ENCODE peak calls at places on chromosome 15, in seven cellular contexts. L is transverse colon, A is colonic mucosa, Q is cardiac muscle cell, F is upper lobe of right lung, Y is H1, C is tibial artery. W is an unnamed sample.
A peak's percentile ranks its signal among the peaks of the same experiment; 100 is the strongest.

GRCh38 chr15:76378691-76379090 is 42.1 kb downstream of the ISL2 start:
- DNase-seq in Q (no peak), L (no peak), F (no peak), Y (no peak), A (no peak), C (no peak), W (no peak)

GRCh38 chr15:67968564-67969440 is 85.3 kb upstream of the PIAS1 start:
- DNase-seq in A (no peak), Y (no peak), L (no peak), C (no peak), Q (no peak), F (no peak), W (no peak)

GRCh38 chr15:77179541-77179998 is 108.7 kb upstream of the TSPAN3 start:
- DNase-seq in A (no peak), Q (peak; percentile 63), Y (no peak), F (no peak), L (no peak), C (no peak), W (no peak)

GRCh38 chr15:40042791-40043320 is 3.9 kb upstream of the SRP14 start:
- DNase-seq in L (no peak), F (no peak), Y (no peak), Q (no peak), A (no peak), C (no peak), W (no peak)

GRCh38 chr15:101264911-101265641 is 12.2 kb downstream of the SELENOS start:
- DNase-seq in Q (no peak), L (peak; percentile 35), C (no peak), F (no peak), Y (no peak), A (no peak), W (no peak)

GRCh38 chr15:77031376-77032050 is 36.6 kb downstream of the PSTPIP1 start:
- DNase-seq in C (peak; percentile 51), A (peak; percentile 30), L (peak; percentile 26), Q (no peak), F (peak; percentile 68), Y (peak; percentile 40), W (peak; percentile 51)

GRCh38 chr15:81291916-81292424 is 32.0 kb downstream of the STARD5 start:
- DNase-seq in Q (no peak), C (peak; percentile 41), L (peak; percentile 19), Y (no peak), A (no peak), F (no peak), W (no peak)

GRCh38 chr15:61689067-61689466 is 371.2 kb downstream of the VPS13C start:
- DNase-seq in L (no peak), F (no peak), Q (no peak), Y (no peak), C (no peak), A (no peak), W (no peak)

GRCh38 chr15:26157081-26157480 is 294.0 kb upstream of the ATP10A start:
- DNase-seq in Q (no peak), Y (no peak), F (no peak), A (no peak), L (no peak), C (no peak), W (no peak)

GRCh38 chr15:96889734-96890480 is 559.4 kb downstream of the NR2F2 start:
- DNase-seq in A (no peak), L (no peak), Y (no peak), Q (peak; percentile 25), C (no peak), F (no peak), W (no peak)

GRCh38 chr15:76342046-76342381 is 5.4 kb downstream of the ISL2 start:
- DNase-seq in L (no peak), Y (peak; percentile 65), A (no peak), F (no peak), Q (no peak), C (no peak), W (no peak)

GRCh38 chr15:89356634-89357298 is 22.1 kb upstream of the POLG start:
- DNase-seq in A (no peak), Y (no peak), Q (no peak), F (no peak), L (no peak), C (no peak), W (no peak)

GRCh38 chr15:50452927-50453326 is 28.7 kb downstream of the USP8 start:
- DNase-seq in A (no peak), Q (no peak), F (no peak), C (no peak), L (no peak), Y (no peak), W (no peak)

GRCh38 chr15:77440378-77440999 is 19.8 kb downstream of the HMG20A start:
- DNase-seq in F (no peak), A (no peak), L (no peak), Q (no peak), C (no peak), Y (no peak), W (no peak)

GRCh38 chr15:78325092-78325843 is 14.9 kb upstream of the CRABP1 start:
- DNase-seq in L (no peak), C (no peak), F (no peak), A (no peak), Y (no peak), Q (no peak), W (no peak)

GRCh38 chr15:62567501-62567900 is 402.4 kb upstream of the C2CD4B start:
- DNase-seq in Y (no peak), F (no peak), L (no peak), Q (no peak), C (no peak), A (no peak), W (no peak)

GRCh38 chr15:38474155-38474757 is 20.3 kb downstream of the FAM98B start:
- DNase-seq in A (peak; percentile 40), L (no peak), Q (peak; percentile 73), Y (no peak), C (no peak), F (no peak), W (no peak)

GRCh38 chr15:95323798-95324197 is 1006.7 kb upstream of the NR2F2 start:
- DNase-seq in Y (no peak), C (no peak), A (no peak), F (no peak), L (no peak), Q (no peak), W (no peak)

GRCh38 chr15:35195031-35195430 is 109.9 kb upstream of the NANOGP8 start:
- DNase-seq in L (no peak), Q (no peak), F (no peak), C (no peak), Y (no peak), A (no peak), W (no peak)

GRCh38 chr15:64775551-64776401 is at the start of gene RBPMS2:
- DNase-seq in C (no peak), A (no peak), F (no peak), Q (peak; percentile 85), L (no peak), Y (peak; percentile 62), W (peak; percentile 9)

GRCh38 chr15:52481915-52482314 is 46.8 kb downstream of the MYO5A start:
- DNase-seq in Y (no peak), F (no peak), A (no peak), C (no peak), L (peak; percentile 23), Q (no peak), W (no peak)

GRCh38 chr15:95937128-95937528 is 393.4 kb upstream of the NR2F2 start:
- DNase-seq in Y (no peak), A (no peak), L (no peak), Q (no peak), C (no peak), F (no peak), W (no peak)

DNA sequence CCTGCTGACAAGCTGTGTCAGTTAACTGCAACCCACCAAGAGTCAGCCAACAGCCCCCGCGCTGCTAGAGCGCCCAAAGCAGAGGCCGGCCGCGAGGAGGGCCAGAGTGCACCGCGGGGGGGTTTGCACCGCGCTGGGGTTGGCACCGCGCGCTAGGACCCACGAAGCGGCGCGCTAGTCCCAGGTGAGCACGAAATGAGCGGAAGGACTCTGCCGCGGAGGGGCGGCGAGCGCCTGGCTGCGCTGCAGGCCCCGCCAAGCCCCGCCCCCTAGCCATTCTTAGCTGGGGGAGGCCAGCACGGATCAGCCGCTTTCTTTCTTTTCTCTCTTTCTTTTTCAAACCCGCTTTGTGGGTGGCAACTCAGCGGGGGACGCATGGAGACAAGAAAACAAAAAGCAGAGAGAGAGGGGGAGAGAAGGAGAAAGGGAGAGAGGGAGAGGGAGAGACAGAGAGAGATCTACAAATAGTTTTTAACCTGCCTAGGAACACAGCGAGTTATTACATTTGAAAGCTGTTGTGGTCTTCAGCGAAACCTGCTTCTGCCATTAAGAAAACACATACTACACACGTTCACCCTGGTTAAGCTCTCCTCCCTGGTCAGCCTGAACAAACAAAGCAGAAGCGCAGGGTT is 6.9 kb upstream of the FOXB1 start:
- DNase-seq in C (no peak), F (no peak), Q (peak; percentile 32), Y (peak; percentile 94), L (no peak), A (no peak), W (no peak)
- H3K27me3 ChIP-seq in C (peaks cover 11% of the 10 kb centered on the region), F (peaks cover 98% of the 10 kb centered on the region), Q (peaks cover 100% of the 10 kb centered on the region), Y (peaks cover 7% of the 10 kb centered on the region), L (peaks cover 100% of the 10 kb centered on the region), A (peaks cover 96% of the 10 kb centered on the region), W (peaks cover 14% of the 10 kb centered on the region)

GRCh38 chr15:47811160-47811559 is 93.9 kb downstream of the SEMA6D start:
- DNase-seq in L (no peak), C (no peak), A (no peak), Y (no peak), F (no peak), Q (no peak), W (no peak)

GRCh38 chr15:47813985-47814384 is 96.7 kb downstream of the SEMA6D start:
- DNase-seq in Y (no peak), Q (no peak), A (no peak), C (no peak), F (no peak), L (no peak), W (no peak)

GRCh38 chr15:47817825-47818681 is 100.7 kb downstream of the SEMA6D start:
- DNase-seq in Q (no peak), Y (no peak), L (no peak), F (no peak), A (no peak), C (no peak), W (no peak)

GRCh38 chr15:47812436-47813109 is 95.3 kb downstream of the SEMA6D start:
- DNase-seq in Q (no peak), Y (no peak), F (no peak), A (no peak), L (no peak), C (no peak), W (no peak)
- H3K9me3 ChIP-seq in Q (no peaks in the 10 kb centered on the region), Y (no peaks in the 10 kb centered on the region), F (no peaks in the 10 kb centered on the region), A (no peaks in the 10 kb centered on the region), L (no peaks in the 10 kb centered on the region), C (no peaks in the 10 kb centered on the region), W (no peaks in the 10 kb centered on the region)

GRCh38 chr15:74053941-74054529 is 28.3 kb downstream of the GOLGA6A start:
- DNase-seq in F (peak; percentile 88), Y (peak; percentile 86), A (peak; percentile 78), C (peak; percentile 90), Q (peak; percentile 80), L (peak; percentile 80), W (peak; percentile 85)
- TF ChIP-seq CTCF in F (peak; percentile 51), Y (peak; percentile 85), A (peak; percentile 39), C (peak; percentile 59), Q (peak; percentile 58), L (peak; percentile 78), W (peak; percentile 16)

DNA sequence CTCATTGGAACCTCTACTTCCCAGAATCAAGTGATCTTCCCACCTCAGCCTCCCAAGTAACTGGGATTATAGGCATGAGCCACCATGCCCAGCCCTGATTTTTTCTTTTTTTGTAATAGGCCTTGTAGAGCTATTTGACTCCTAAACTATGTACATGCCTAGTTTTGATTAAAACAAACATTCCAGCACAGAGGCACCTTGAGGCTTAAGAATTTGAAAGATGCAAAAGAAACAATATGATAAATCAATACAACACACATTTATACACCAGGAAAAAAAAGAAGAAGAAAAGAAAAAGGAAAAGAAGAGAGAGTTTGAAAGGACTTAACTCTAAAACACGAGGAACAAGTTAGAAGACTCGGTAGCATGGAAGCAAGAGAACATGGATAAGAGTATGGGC is 13.9 kb upstream of the FRMD5 start:
- DNase-seq in A (no peak), C (no peak), Y (no peak), Q (no peak), F (no peak), L (no peak), W (no peak)
- H3K27me3 ChIP-seq in A (no peaks in the 10 kb centered on the region), C (no peaks in the 10 kb centered on the region), Y (no peaks in the 10 kb centered on the region), Q (no peaks in the 10 kb centered on the region), F (peaks cover 15% of the 10 kb centered on the region), L (peaks cover 10% of the 10 kb centered on the region), W (no peaks in the 10 kb centered on the region)

W was measured in pancreas.